ENCODE peak calls at places on chromosomes 4 and X, in ten cellular contexts. D, H, A, K, W, F, Y, B, I and N are unnamed samples. For H3K4me1, the result is how much of the 10 kb centered on the place peaks cover.

GRCh38 chr4:16684083-16684482 is 214.4 kb downstream of the LDB2 start:
- DNase-seq in W (peak), A (no peak), K (no peak), F (no peak), I (no peak), H (no peak), D (no peak), Y (no peak), B (no peak), N (no peak)

GRCh38 chr4:4613641-4614286 is 71.9 kb upstream of the STX18 start:
- DNase-seq in F (no peak), H (no peak), B (no peak), I (no peak), W (no peak), K (no peak), D (no peak), A (no peak), Y (no peak), N (no peak)

GRCh38 chrX:118565853-118566252 is 70.2 kb downstream of the DOCK11 start:
- DNase-seq in W (peak), K (no peak), B (no peak), D (no peak), A (no peak), H (no peak), Y (no peak), F (no peak), I (no peak), N (no peak)

GRCh38 chr4:43286137-43286536 is 393.6 kb downstream of the GRXCR1 start:
- DNase-seq in W (no peak), K (no peak), A (no peak), I (no peak), H (no peak), D (no peak), B (no peak), F (no peak), Y (no peak), N (no peak)

GRCh38 chrX:104347860-104348259 is 93.1 kb upstream of the ESX1 start:
- DNase-seq in A (no peak), Y (no peak), W (peak), H (no peak), F (no peak), B (no peak), K (no peak), D (no peak), I (no peak), N (no peak)

GRCh38 chr4:26083987-26084386 is 170.0 kb downstream of the SMIM20 start:
- DNase-seq in A (peak), K (no peak), Y (peak), F (no peak), I (no peak), H (no peak), W (peak), B (no peak), D (no peak), N (no peak)

GRCh38 chrX:154730271-154730883 is 20.5 kb downstream of the GAB3 start:
- DNase-seq in I (no peak), F (no peak), A (peak), K (peak), W (peak), D (peak), H (no peak), Y (no peak), B (no peak), N (no peak)

GRCh38 chrX:48802813-48803261 is 970 bp downstream of the HDAC6 start:
- DNase-seq in K (no peak), I (no peak), D (no peak), W (no peak), B (no peak), H (no peak), F (no peak), A (no peak), Y (no peak), N (no peak)

GRCh38 chrX:107448625-107449468 is 605 bp upstream of the FRMPD3 start:
- DNase-seq in A (no peak), D (no peak), K (no peak), H (no peak), Y (no peak), I (no peak), F (no peak), W (no peak), B (no peak), N (peak)

GRCh38 chrX:33211356-33212254 is at the start of gene DMD:
- DNase-seq in B (peak), W (peak), K (no peak), Y (no peak), D (peak), I (no peak), H (peak), A (peak), F (no peak), N (peak)

GRCh38 chrX:41655631-41656030 is 33.1 kb upstream of the GPR34 start:
- DNase-seq in F (no peak), I (no peak), B (no peak), A (no peak), K (no peak), D (no peak), Y (no peak), H (no peak), W (no peak), N (no peak)

GRCh38 chr4:76279462-76279861 is 27.1 kb upstream of the STBD1 start:
- DNase-seq in I (no peak), F (no peak), W (no peak), D (no peak), A (no peak), Y (no peak), K (no peak), B (no peak), H (no peak), N (no peak)

GRCh38 chr4:107210450-107211239 is 174.5 kb upstream of the DKK2 start:
- DNase-seq in B (no peak), A (no peak), Y (no peak), K (peak), I (no peak), F (no peak), D (no peak), H (no peak), W (peak), N (no peak)

GRCh38 chr4:1487106-1487505 is 80.9 kb upstream of the NKX1-1 start:
- DNase-seq in I (no peak), K (no peak), W (no peak), F (no peak), D (no peak), A (peak), B (no peak), H (no peak), Y (no peak), N (no peak)

GRCh38 chr4:41199788-41200187 is 14.6 kb downstream of the APBB2 start:
- DNase-seq in I (no peak), B (no peak), K (no peak), F (no peak), A (no peak), H (no peak), W (no peak), Y (no peak), D (no peak), N (no peak)

GRCh38 chrX:34586936-34587335 is 70.1 kb downstream of the TMEM47 start:
- DNase-seq in F (no peak), K (no peak), H (no peak), I (no peak), B (no peak), Y (no peak), D (no peak), A (no peak), W (no peak), N (no peak)

GRCh38 chr4:88822034-88822433 is 124.4 kb upstream of the NAP1L5 start:
- DNase-seq in D (no peak), H (no peak), F (no peak), W (no peak), A (no peak), I (no peak), K (no peak), Y (no peak), B (no peak), N (no peak)

GRCh38 chr4:188411805-188412204 is 272.6 kb downstream of the TRIML1 start:
- DNase-seq in W (no peak), Y (no peak), D (no peak), H (no peak), B (no peak), F (no peak), K (no peak), A (no peak), I (no peak), N (no peak)

GRCh38 chr4:176964116-176964691 is 171.5 kb upstream of the VEGFC start:
- DNase-seq in D (no peak), H (no peak), F (no peak), B (no peak), W (no peak), A (no peak), K (peak), I (no peak), Y (peak), N (peak)

GRCh38 chrX:109390556-109390955 is 91.3 kb downstream of the GUCY2F start:
- DNase-seq in A (no peak), K (no peak), W (no peak), D (no peak), I (no peak), Y (no peak), B (no peak), H (no peak), F (no peak), N (no peak)

GRCh38 chr4:13173974-13174373 is 310.2 kb downstream of the RAB28 start:
- DNase-seq in Y (no peak), D (peak), W (peak), H (peak), I (no peak), A (peak), B (peak), F (no peak), K (no peak), N (no peak)

DNA sequence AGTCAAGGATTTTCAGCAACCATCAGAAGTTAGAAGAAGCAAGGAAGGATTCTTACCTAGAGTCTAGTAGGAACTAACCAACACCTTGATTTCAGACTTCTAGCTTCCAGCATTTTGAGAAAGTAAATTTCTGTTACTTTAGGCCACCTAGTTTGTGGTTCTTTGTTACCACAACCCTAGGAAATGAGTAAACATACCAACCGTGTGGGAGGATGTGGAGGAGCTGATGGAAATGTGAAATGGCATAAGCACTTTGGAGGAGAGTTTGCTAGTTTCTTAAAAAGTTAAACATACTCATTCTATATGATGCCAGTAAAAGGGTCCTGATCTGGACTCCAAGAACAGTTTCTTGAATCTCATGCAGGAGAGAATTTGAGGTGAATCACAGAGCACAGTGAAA is 679.4 kb downstream of the PDHA2 start:
- DNase-seq in I (no peak), K (no peak), W (peak), Y (no peak), A (no peak), B (no peak), D (no peak), H (no peak), F (no peak), N (no peak)
- H3K4me1 ChIP-seq in I (under half), K (under half), W (under half), Y (under half), A (under half), B (under half), D (under half), H (under half), F (under half), N (under half)

DNA sequence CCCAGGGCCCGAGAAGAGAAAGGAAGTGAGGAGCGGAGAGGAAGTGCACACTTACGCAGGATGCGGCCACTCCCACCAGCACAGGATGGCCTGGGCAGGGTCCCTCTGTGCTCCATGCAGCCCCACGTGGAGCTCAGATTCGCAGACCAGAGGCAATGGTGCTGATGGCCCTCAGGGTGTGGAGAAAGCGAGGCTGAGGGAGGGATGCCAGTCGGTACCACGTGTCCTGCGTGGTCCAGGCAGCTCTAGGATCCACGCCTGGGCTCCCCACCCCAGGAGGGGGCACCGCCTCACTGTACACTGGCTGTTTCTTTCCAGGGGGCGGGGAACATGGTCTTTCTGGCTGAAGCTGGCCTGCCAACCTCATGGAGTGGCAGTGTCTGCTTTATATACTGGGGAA is 241.8 kb downstream of the AFAP1 start:
- DNase-seq in H (no peak), K (no peak), Y (no peak), B (no peak), W (no peak), D (no peak), F (no peak), I (no peak), A (no peak), N (no peak)
- H3K4me1 ChIP-seq in H (under half), K (under half), Y (under half), B (under half), W (under half), D (under half), F (under half), I (under half), A (under half), N (under half)

DNA sequence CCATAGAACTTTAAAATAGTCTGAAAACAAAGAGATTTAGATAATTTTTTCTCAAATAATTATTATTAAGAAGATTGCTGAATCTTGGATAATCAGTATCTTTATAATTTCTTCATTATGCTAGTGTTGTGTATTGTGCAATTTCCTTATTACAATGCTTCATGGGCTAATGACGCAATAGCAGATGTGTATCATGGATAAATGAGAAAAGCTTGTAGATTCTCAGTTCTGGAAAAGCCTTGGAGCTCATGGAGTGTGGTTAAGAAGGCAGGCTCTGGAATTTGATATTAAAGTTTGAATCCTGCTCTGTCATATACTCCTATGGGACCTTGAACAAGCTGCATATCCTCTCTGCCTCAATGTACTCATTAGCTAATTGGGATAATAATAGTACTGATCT is 18.9 kb upstream of the CXCL8 start:
- DNase-seq in K (peak), Y (no peak), A (no peak), I (no peak), D (no peak), H (no peak), W (peak), F (no peak), B (no peak), N (no peak)
- H3K4me1 ChIP-seq in K (under half), Y (under half), A (under half), I (under half), D (under half), H (under half), W (under half), F (under half), B (under half), N (under half)

GRCh38 chr4:6990661-6991060 is 52.5 kb upstream of the TADA2B start:
- DNase-seq in D (no peak), W (no peak), H (no peak), B (no peak), I (no peak), Y (no peak), F (no peak), A (no peak), K (no peak), N (no peak)
- H3K4me1 ChIP-seq in D (under half), W (under half), H (half or more), B (under half), I (under half), Y (under half), F (under half), A (half or more), K (under half), N (under half)

GRCh38 chr4:48594185-48594584 is 104.1 kb downstream of the ZAR1 start:
- DNase-seq in I (no peak), A (no peak), Y (no peak), F (no peak), D (no peak), W (peak), H (no peak), K (peak), B (no peak), N (no peak)
- H3K4me1 ChIP-seq in I (under half), A (under half), Y (under half), F (under half), D (under half), W (under half), H (under half), K (under half), B (under half), N (under half)

DNA sequence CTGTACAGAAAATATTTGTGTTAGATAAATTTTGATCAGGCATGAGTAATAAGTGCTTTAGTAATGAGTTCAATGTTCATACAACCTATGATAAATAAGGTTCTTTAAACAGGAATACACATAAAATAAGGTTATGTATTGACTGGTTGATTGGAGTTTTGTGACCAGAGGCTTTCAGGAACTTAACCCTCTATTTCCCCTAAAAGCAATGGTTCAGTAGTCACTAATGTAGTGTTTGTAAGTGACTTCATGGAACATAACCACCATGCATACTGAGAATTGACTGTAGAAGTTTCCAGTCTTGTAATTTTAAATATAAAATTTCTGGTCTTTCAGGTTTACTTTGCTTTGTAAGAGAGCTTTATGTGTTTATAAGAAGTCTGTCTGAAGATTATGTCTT is 28.1 kb downstream of the HPGD start:
- DNase-seq in K (no peak), W (no peak), B (no peak), Y (no peak), I (no peak), A (no peak), H (no peak), F (no peak), D (no peak), N (no peak)
- H3K4me1 ChIP-seq in K (under half), W (under half), B (under half), Y (under half), I (under half), A (under half), H (under half), F (under half), D (under half), N (under half)

GRCh38 chrX:11792461-11793421 is 34.7 kb downstream of the MSL3 start:
- DNase-seq in Y (no peak), D (no peak), K (no peak), I (peak), A (no peak), B (peak), F (no peak), H (no peak), W (peak), N (no peak)

GRCh38 chrX:11791090-11791489 is 33.1 kb downstream of the MSL3 start:
- DNase-seq in A (no peak), Y (no peak), K (no peak), B (no peak), F (no peak), H (no peak), I (no peak), D (no peak), W (no peak), N (no peak)

GRCh38 chrX:11789809-11790208 is 31.8 kb downstream of the MSL3 start:
- DNase-seq in F (no peak), A (no peak), D (no peak), I (no peak), B (no peak), Y (no peak), K (no peak), W (no peak), H (no peak), N (no peak)

GRCh38 chrX:11791537-11791936 is 33.5 kb downstream of the MSL3 start:
- DNase-seq in A (no peak), I (no peak), F (no peak), B (no peak), D (no peak), H (no peak), K (no peak), Y (no peak), W (no peak), N (no peak)

DNA sequence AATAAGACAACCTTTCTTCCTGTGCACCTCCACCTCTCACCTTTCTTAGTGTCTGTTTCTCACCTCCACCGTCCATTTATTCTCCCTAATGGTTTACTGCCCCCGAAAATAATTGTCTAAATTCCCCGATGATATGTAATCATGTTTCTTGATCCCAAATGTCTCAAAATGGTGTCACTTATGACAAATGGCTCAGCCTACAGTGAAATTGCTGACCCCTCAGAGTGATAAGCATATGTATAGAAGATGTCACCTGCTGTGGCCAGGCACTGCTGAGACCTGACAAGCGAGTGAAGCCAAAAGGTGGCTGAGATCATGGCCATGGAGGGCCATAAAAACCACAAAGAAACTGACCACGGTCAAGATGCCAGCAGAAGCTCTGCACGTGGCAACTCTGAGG is 35.7 kb downstream of the MSL3 start:
- DNase-seq in B (no peak), H (no peak), W (no peak), K (no peak), D (no peak), F (no peak), A (no peak), I (no peak), Y (no peak), N (no peak)
- H3K4me1 ChIP-seq in B (under half), H (under half), W (under half), K (under half), D (under half), F (under half), A (under half), I (under half), Y (under half), N (under half)

DNA sequence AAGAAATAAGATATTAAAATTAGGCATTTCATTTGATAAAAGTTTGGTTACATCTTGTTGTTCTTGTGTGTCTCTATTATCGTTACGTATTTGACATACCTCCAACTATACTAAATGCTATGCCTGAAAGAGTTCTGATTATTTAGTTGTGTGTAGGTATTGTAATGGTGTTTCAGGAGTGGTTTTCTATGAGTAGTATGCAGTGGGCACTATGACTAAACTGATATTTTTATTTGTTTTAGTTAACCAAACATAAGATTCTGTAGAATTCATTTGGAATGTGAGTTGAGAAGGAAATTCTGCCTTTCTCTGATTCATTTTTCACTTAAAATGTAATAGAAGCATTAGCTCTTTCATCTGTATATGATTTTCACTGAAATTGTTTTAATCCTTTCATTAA is 388.5 kb downstream of the ADGRL3 start:
- DNase-seq in I (no peak), Y (no peak), F (no peak), D (no peak), K (no peak), W (no peak), H (no peak), A (no peak), B (no peak), N (no peak)
- H3K4me1 ChIP-seq in I (under half), Y (under half), F (under half), D (under half), K (under half), W (under half), H (under half), A (under half), B (under half), N (under half)